ENCODE peak calls at places on chromosomes 4 and X, in five cellular contexts. L is NCI-H460; O is D341Med; J is stimulated activated CD8-positive, alpha-beta memory T cell treated with anti-CD3 and anti-CD28 coated beads, Interleukin-4, amount 100 ng/mL, for 24 hours; W is NK-92 treated with Interleukin-12 subunit alpha and Interleukin-12 subunit beta, amount 100 ng/mL, for 24 hours. C is an unnamed sample.

GRCh38 chr4:11954093-11954492 is 525.4 kb upstream of the HS3ST1 start:
- DNase-seq in L (no peak), O (peak), J (no peak), W (no peak), C (no peak)

GRCh38 chr4:3114377-3114776 is 39.9 kb downstream of the HTT start:
- DNase-seq in L (no peak), O (no peak), J (no peak), W (no peak), C (no peak)

GRCh38 chr4:98688416-98689290 is 30.2 kb upstream of the TSPAN5 start:
- DNase-seq in L (peak), O (no peak), J (no peak), W (no peak), C (peak)

GRCh38 chrX:22952011-22952410 is 47.7 kb upstream of the DDX53 start:
- DNase-seq in L (peak), O (no peak), J (no peak), W (no peak), C (no peak)

GRCh38 chr4:132001542-132001941 is 1147.6 kb upstream of the PCDH10 start:
- DNase-seq in L (no peak), O (no peak), J (no peak), W (no peak), C (no peak)

GRCh38 chrX:15215366-15215765 is 54.5 kb downstream of the ASB9 start:
- DNase-seq in L (no peak), O (no peak), J (no peak), W (no peak), C (no peak)

GRCh38 chrX:39815621-39816020 is 282.1 kb downstream of the BCOR start:
- DNase-seq in L (no peak), O (no peak), J (no peak), W (no peak), C (no peak)

GRCh38 chr4:109649872-109650271 is 53.4 kb downstream of the CASP6 start:
- DNase-seq in L (no peak), O (no peak), J (no peak), W (no peak), C (no peak)

GRCh38 chr4:83364312-83364711 is 29.7 kb upstream of the HPSE start:
- DNase-seq in L (no peak), O (no peak), J (no peak), W (no peak), C (no peak)

GRCh38 chr4:43394976-43395375 is 502.5 kb downstream of the GRXCR1 start:
- DNase-seq in L (no peak), O (no peak), J (no peak), W (no peak), C (no peak)

GRCh38 chr4:3571921-3572320 is 39.7 kb upstream of the LRPAP1 start:
- DNase-seq in L (no peak), O (no peak), J (no peak), W (no peak), C (no peak)

GRCh38 chr4:30073001-30073710 is 647.0 kb upstream of the PCDH7 start:
- DNase-seq in L (no peak), O (no peak), J (no peak), W (no peak), C (no peak)

GRCh38 chr4:168677063-168677462 is 180.2 kb downstream of the PALLD start:
- DNase-seq in L (no peak), O (no peak), J (no peak), W (no peak), C (no peak)

GRCh38 chr4:69025191-69025998 is 70.9 kb upstream of the UGT2B7 start:
- DNase-seq in L (no peak), O (peak), J (no peak), W (no peak), C (no peak)

GRCh38 chrX:119676949-119677653 is 15.9 kb downstream of the SEPTIN6 start:
- DNase-seq in L (no peak), O (no peak), J (no peak), W (no peak), C (no peak)

GRCh38 chr4:183030823-183031222 is 68.2 kb upstream of the WWC2 start:
- DNase-seq in L (no peak), O (no peak), J (no peak), W (no peak), C (no peak)

GRCh38 chrX:44770111-44770510 is 73.7 kb upstream of the DUSP21 start:
- DNase-seq in L (no peak), O (no peak), J (no peak), W (no peak), C (no peak)

GRCh38 chr4:140427919-140428471 is 547 bp upstream of the CLGN start:
- DNase-seq in L (peak), O (no peak), J (no peak), W (no peak), C (no peak)

GRCh38 chr4:117676153-117676552 is 358.1 kb upstream of the NDST3 start:
- DNase-seq in L (no peak), O (no peak), J (no peak), W (no peak), C (no peak)

GRCh38 chr4:48341776-48342558 is 638 bp downstream of the SLAIN2 start:
- DNase-seq in L (no peak), O (peak), J (peak), W (peak), C (no peak)

GRCh38 chr4:64022560-64022959 is 386.7 kb downstream of the TECRL start:
- DNase-seq in L (no peak), O (no peak), J (no peak), W (no peak), C (no peak)

GRCh38 chrX:115940888-115941332 is 229.6 kb upstream of the AGTR2 start:
- DNase-seq in L (no peak), O (no peak), J (no peak), W (no peak), C (no peak)

GRCh38 chr4:95867919-95868318 is 28.0 kb downstream of the PDHA2 start:
- DNase-seq in L (no peak), O (no peak), J (no peak), W (no peak), C (no peak)

GRCh38 chr4:8269535-8270417 is at the start of gene HTRA3:
- DNase-seq in L (no peak), O (peak), J (no peak), W (no peak), C (no peak)

GRCh38 chr4:36399762-36400353 is 118.4 kb downstream of the DTHD1 start:
- DNase-seq in L (peak), O (peak), J (no peak), W (no peak), C (no peak)

GRCh38 chrX:19840899-19841648 is 46.3 kb downstream of the SH3KBP1 start:
- DNase-seq in L (no peak), O (no peak), J (no peak), W (peak), C (no peak)